ENCODE peak calls at places on chromosomes 12 and 14, in four cellular contexts. One of them, this sample, is unnamed.

GRCh38 chr12:65640489-65640901 is 183.8 kb upstream of the HMGA2 start:
- DNase-seq in esophagus muscularis mucosa: no peak
- DNase-seq in activated CD8-positive, alpha-beta T cell treated with anti-CD3 and anti-CD28 coated beads for 36 hours: no peak
- DNase-seq in DMS153: no peak
- DNase-seq in this sample: no peak

GRCh38 chr14:61540931-61541330 is 154.4 kb upstream of the HIF1A start:
- DNase-seq in esophagus muscularis mucosa: no peak
- DNase-seq in DMS153: no peak
- DNase-seq in activated CD8-positive, alpha-beta T cell treated with anti-CD3 and anti-CD28 coated beads for 36 hours: no peak
- DNase-seq in this sample: no peak

GRCh38 chr12:75917704-75918103 is 113.9 kb downstream of the PHLDA1 start:
- DNase-seq in activated CD8-positive, alpha-beta T cell treated with anti-CD3 and anti-CD28 coated beads for 36 hours: no peak
- DNase-seq in DMS153: no peak
- DNase-seq in esophagus muscularis mucosa: no peak
- DNase-seq in this sample: no peak

GRCh38 chr14:73467377-73467776 is 9.0 kb upstream of the NUMB start:
- DNase-seq in activated CD8-positive, alpha-beta T cell treated with anti-CD3 and anti-CD28 coated beads for 36 hours: peak; percentile 89
- DNase-seq in esophagus muscularis mucosa: no peak
- DNase-seq in DMS153: no peak
- DNase-seq in this sample: no peak

GRCh38 chr12:124506145-124506831 is 61.1 kb downstream of the NCOR2 start:
- DNase-seq in activated CD8-positive, alpha-beta T cell treated with anti-CD3 and anti-CD28 coated beads for 36 hours: no peak
- DNase-seq in DMS153: peak; percentile 83
- DNase-seq in esophagus muscularis mucosa: no peak
- DNase-seq in this sample: no peak

GRCh38 chr12:120368789-120369475 is at the start of gene MSI1:
- DNase-seq in DMS153: no peak
- DNase-seq in esophagus muscularis mucosa: no peak
- DNase-seq in activated CD8-positive, alpha-beta T cell treated with anti-CD3 and anti-CD28 coated beads for 36 hours: no peak
- DNase-seq in this sample: no peak

GRCh38 chr12:103647267-103647666 is 60.2 kb downstream of the STAB2 start:
- DNase-seq in esophagus muscularis mucosa: no peak
- DNase-seq in DMS153: no peak
- DNase-seq in activated CD8-positive, alpha-beta T cell treated with anti-CD3 and anti-CD28 coated beads for 36 hours: no peak
- DNase-seq in this sample: no peak

GRCh38 chr12:62438098-62438692 is 28.4 kb upstream of the MON2 start:
- DNase-seq in DMS153: no peak
- DNase-seq in activated CD8-positive, alpha-beta T cell treated with anti-CD3 and anti-CD28 coated beads for 36 hours: peak; percentile 66
- DNase-seq in esophagus muscularis mucosa: no peak
- DNase-seq in this sample: no peak

GRCh38 chr12:99054601-99055128 is 409.6 kb downstream of the APAF1 start:
- DNase-seq in esophagus muscularis mucosa: no peak
- DNase-seq in activated CD8-positive, alpha-beta T cell treated with anti-CD3 and anti-CD28 coated beads for 36 hours: no peak
- DNase-seq in DMS153: no peak
- DNase-seq in this sample: no peak

GRCh38 chr12:46886541-46887041 is 60.8 kb upstream of the SLC38A4 start:
- DNase-seq in activated CD8-positive, alpha-beta T cell treated with anti-CD3 and anti-CD28 coated beads for 36 hours: no peak
- DNase-seq in esophagus muscularis mucosa: no peak
- DNase-seq in DMS153: no peak
- DNase-seq in this sample: no peak

GRCh38 chr12:49389092-49389703 is 21.9 kb downstream of the SPATS2 start:
- DNase-seq in esophagus muscularis mucosa: no peak
- DNase-seq in DMS153: no peak
- DNase-seq in activated CD8-positive, alpha-beta T cell treated with anti-CD3 and anti-CD28 coated beads for 36 hours: peak; percentile 81
- DNase-seq in this sample: no peak

GRCh38 chr12:69688021-69688420 is 11.1 kb downstream of the BEST3 start:
- DNase-seq in activated CD8-positive, alpha-beta T cell treated with anti-CD3 and anti-CD28 coated beads for 36 hours: no peak
- DNase-seq in DMS153: no peak
- DNase-seq in esophagus muscularis mucosa: no peak
- DNase-seq in this sample: no peak

GRCh38 chr12:76346236-76346635 is 2.0 kb downstream of the BBS10 start:
- DNase-seq in activated CD8-positive, alpha-beta T cell treated with anti-CD3 and anti-CD28 coated beads for 36 hours: no peak
- DNase-seq in DMS153: no peak
- DNase-seq in esophagus muscularis mucosa: no peak
- DNase-seq in this sample: no peak

GRCh38 chr14:77278461-77279230 is 7.6 kb upstream of the NGB start:
- DNase-seq in DMS153: no peak
- DNase-seq in esophagus muscularis mucosa: no peak
- DNase-seq in activated CD8-positive, alpha-beta T cell treated with anti-CD3 and anti-CD28 coated beads for 36 hours: no peak
- DNase-seq in this sample: no peak

GRCh38 chr14:97524579-97525319 is 727.6 kb downstream of the VRK1 start:
- DNase-seq in DMS153: no peak
- DNase-seq in esophagus muscularis mucosa: no peak
- DNase-seq in activated CD8-positive, alpha-beta T cell treated with anti-CD3 and anti-CD28 coated beads for 36 hours: no peak
- DNase-seq in this sample: no peak

GRCh38 chr12:113149361-113150150 is at the start of gene CFAP73:
- DNase-seq in esophagus muscularis mucosa: no peak
- DNase-seq in DMS153: peak; percentile 81
- DNase-seq in activated CD8-positive, alpha-beta T cell treated with anti-CD3 and anti-CD28 coated beads for 36 hours: peak; percentile 41
- DNase-seq in this sample: no peak

GRCh38 chr14:92794547-92794941 is 439 bp downstream of the GOLGA5 start:
- DNase-seq in esophagus muscularis mucosa: no peak
- DNase-seq in activated CD8-positive, alpha-beta T cell treated with anti-CD3 and anti-CD28 coated beads for 36 hours: peak; percentile 31
- DNase-seq in DMS153: no peak
- DNase-seq in this sample: no peak

GRCh38 chr14:87745507-87746118 is 247.4 kb downstream of the GALC start:
- DNase-seq in DMS153: no peak
- DNase-seq in activated CD8-positive, alpha-beta T cell treated with anti-CD3 and anti-CD28 coated beads for 36 hours: peak; percentile 35
- DNase-seq in esophagus muscularis mucosa: no peak
- DNase-seq in this sample: no peak

GRCh38 chr12:3810540-3810939 is 57.6 kb upstream of the CRACR2A start:
- DNase-seq in DMS153: no peak
- DNase-seq in esophagus muscularis mucosa: no peak
- DNase-seq in activated CD8-positive, alpha-beta T cell treated with anti-CD3 and anti-CD28 coated beads for 36 hours: no peak
- DNase-seq in this sample: no peak

GRCh38 chr14:57389646-57390036 is 745 bp upstream of the NAA30 start:
- DNase-seq in DMS153: peak; percentile 28
- DNase-seq in activated CD8-positive, alpha-beta T cell treated with anti-CD3 and anti-CD28 coated beads for 36 hours: peak; percentile 12
- DNase-seq in esophagus muscularis mucosa: no peak
- DNase-seq in this sample: no peak

GRCh38 chr14:68607081-68607851 is 185.6 kb downstream of the ZFP36L1 start:
- DNase-seq in DMS153: no peak
- DNase-seq in activated CD8-positive, alpha-beta T cell treated with anti-CD3 and anti-CD28 coated beads for 36 hours: no peak
- DNase-seq in esophagus muscularis mucosa: no peak
- DNase-seq in this sample: no peak

GRCh38 chr12:107415066-107415465 is 270.5 kb upstream of the PWP1 start:
- DNase-seq in activated CD8-positive, alpha-beta T cell treated with anti-CD3 and anti-CD28 coated beads for 36 hours: no peak
- DNase-seq in esophagus muscularis mucosa: no peak
- DNase-seq in DMS153: no peak
- DNase-seq in this sample: no peak

GRCh38 chr12:104010800-104011199 is 39.2 kb downstream of the GLT8D2 start:
- DNase-seq in esophagus muscularis mucosa: no peak
- DNase-seq in DMS153: no peak
- DNase-seq in activated CD8-positive, alpha-beta T cell treated with anti-CD3 and anti-CD28 coated beads for 36 hours: no peak
- DNase-seq in this sample: no peak

GRCh38 chr14:89428556-89429196 is 11.6 kb upstream of the FOXN3 start:
- DNase-seq in esophagus muscularis mucosa: no peak
- DNase-seq in DMS153: peak; percentile 51
- DNase-seq in activated CD8-positive, alpha-beta T cell treated with anti-CD3 and anti-CD28 coated beads for 36 hours: no peak
- DNase-seq in this sample: no peak

GRCh38 chr12:131755305-131756113 is 44.6 kb downstream of the SFSWAP start:
- DNase-seq in esophagus muscularis mucosa: no peak
- DNase-seq in activated CD8-positive, alpha-beta T cell treated with anti-CD3 and anti-CD28 coated beads for 36 hours: peak; percentile 53
- DNase-seq in DMS153: no peak
- DNase-seq in this sample: no peak

GRCh38 chr14:63486729-63487128 is 56.4 kb downstream of the PPP2R5E start:
- DNase-seq in DMS153: no peak
- DNase-seq in activated CD8-positive, alpha-beta T cell treated with anti-CD3 and anti-CD28 coated beads for 36 hours: no peak
- DNase-seq in esophagus muscularis mucosa: no peak
- DNase-seq in this sample: no peak